ENCODE peak calls at places on chromosome 13, in eight cellular contexts. One of them, this sample, is unnamed.

GRCh38 chr13:48066310-48066989 is 28.5 kb downstream of the MED4 start:
- DNase-seq in heart left ventricle: no peak
- DNase-seq in transverse colon: no peak
- DNase-seq in prostate gland: no peak
- DNase-seq in heart right ventricle: no peak
- DNase-seq in IMR-90: peak; percentile 16
- DNase-seq in CD8-positive, alpha-beta T cell: peak; percentile 19
- DNase-seq in left lung: no peak
- DNase-seq in this sample: no peak

GRCh38 chr13:50127726-50128291 is 112.6 kb downstream of the KCNRG start:
- DNase-seq in heart left ventricle: no peak
- DNase-seq in prostate gland: no peak
- DNase-seq in IMR-90: no peak
- DNase-seq in heart right ventricle: no peak
- DNase-seq in left lung: no peak
- DNase-seq in CD8-positive, alpha-beta T cell: no peak
- DNase-seq in transverse colon: no peak
- DNase-seq in this sample: no peak

GRCh38 chr13:112715715-112716460 is 26.1 kb downstream of the ATP11A start:
- DNase-seq in transverse colon: no peak
- DNase-seq in left lung: no peak
- DNase-seq in prostate gland: no peak
- DNase-seq in CD8-positive, alpha-beta T cell: no peak
- DNase-seq in heart left ventricle: no peak
- DNase-seq in heart right ventricle: no peak
- DNase-seq in IMR-90: no peak
- DNase-seq in this sample: no peak

GRCh38 chr13:32804673-32805260 is 211.5 kb upstream of the KL start:
- DNase-seq in IMR-90: peak; percentile 51
- DNase-seq in prostate gland: no peak
- DNase-seq in heart right ventricle: no peak
- DNase-seq in CD8-positive, alpha-beta T cell: no peak
- DNase-seq in transverse colon: no peak
- DNase-seq in left lung: no peak
- DNase-seq in heart left ventricle: no peak
- DNase-seq in this sample: peak; percentile 98

GRCh38 chr13:102597029-102598015 is 536 bp downstream of the TPP2 start:
- DNase-seq in prostate gland: no peak
- DNase-seq in CD8-positive, alpha-beta T cell: peak; percentile 18
- DNase-seq in left lung: peak; percentile 88
- DNase-seq in heart right ventricle: no peak
- DNase-seq in heart left ventricle: peak; percentile 20
- DNase-seq in IMR-90: peak; percentile 52
- DNase-seq in transverse colon: peak; percentile 35
- DNase-seq in this sample: peak; percentile 35

GRCh38 chr13:98080280-98080679 is 62.6 kb upstream of the FARP1 start:
- DNase-seq in CD8-positive, alpha-beta T cell: no peak
- DNase-seq in transverse colon: no peak
- DNase-seq in IMR-90: no peak
- DNase-seq in heart left ventricle: no peak
- DNase-seq in left lung: no peak
- DNase-seq in heart right ventricle: no peak
- DNase-seq in prostate gland: no peak
- DNase-seq in this sample: no peak

GRCh38 chr13:45630791-45631190 is 15.3 kb upstream of the ERICH6B start:
- DNase-seq in prostate gland: no peak
- DNase-seq in left lung: no peak
- DNase-seq in heart left ventricle: no peak
- DNase-seq in CD8-positive, alpha-beta T cell: no peak
- DNase-seq in heart right ventricle: no peak
- DNase-seq in transverse colon: no peak
- DNase-seq in IMR-90: no peak
- DNase-seq in this sample: no peak

GRCh38 chr13:41361501-41361900 is 50.4 kb downstream of the NAA16 start:
- DNase-seq in transverse colon: no peak
- DNase-seq in prostate gland: no peak
- DNase-seq in CD8-positive, alpha-beta T cell: no peak
- DNase-seq in heart right ventricle: no peak
- DNase-seq in heart left ventricle: no peak
- DNase-seq in left lung: no peak
- DNase-seq in IMR-90: peak; percentile 19
- DNase-seq in this sample: no peak

GRCh38 chr13:29589234-29589633 is 6.3 kb downstream of the SLC7A1 start:
- DNase-seq in prostate gland: no peak
- DNase-seq in IMR-90: peak; percentile 63
- DNase-seq in heart right ventricle: no peak
- DNase-seq in CD8-positive, alpha-beta T cell: no peak
- DNase-seq in heart left ventricle: no peak
- DNase-seq in left lung: no peak
- DNase-seq in transverse colon: no peak
- DNase-seq in this sample: no peak

DNA sequence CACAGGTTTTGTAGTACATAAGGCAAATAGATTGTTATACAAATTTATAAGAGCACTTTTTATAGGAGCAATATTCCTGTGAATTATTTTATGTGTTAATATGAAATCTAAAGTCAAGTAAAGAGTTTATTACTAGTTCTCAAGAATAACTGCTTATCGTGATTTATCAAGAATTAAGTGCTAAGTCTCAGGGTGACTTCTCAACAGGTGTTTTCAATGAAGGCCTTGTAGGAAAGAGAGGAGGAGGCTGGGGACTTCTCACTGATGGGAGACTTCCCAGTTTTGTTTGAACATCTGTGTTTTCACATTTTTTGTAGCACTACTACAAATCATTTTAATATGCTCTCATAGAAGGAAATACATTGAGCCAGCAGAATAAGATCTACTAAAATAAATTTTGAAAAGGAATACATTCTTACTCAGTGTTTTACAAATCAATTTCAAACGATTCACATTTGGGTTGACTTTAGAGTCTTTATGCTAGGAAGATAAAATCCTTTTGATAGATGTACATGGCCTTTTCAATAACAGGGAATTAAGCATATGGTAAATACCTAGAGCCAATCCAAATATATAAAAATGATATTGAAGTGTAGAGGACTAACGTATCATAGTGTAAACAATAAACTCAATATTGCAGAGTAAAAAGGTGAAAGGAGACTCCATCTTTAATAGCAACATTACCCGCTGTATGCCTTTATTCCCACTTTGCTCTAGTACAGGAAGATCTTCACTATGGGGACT is 6.8 kb downstream of the PCDH17 start:
- DNase-seq in CD8-positive, alpha-beta T cell: no peak
- DNase-seq in transverse colon: no peak
- DNase-seq in heart right ventricle: no peak
- DNase-seq in IMR-90: no peak
- DNase-seq in left lung: no peak
- DNase-seq in heart left ventricle: no peak
- DNase-seq in prostate gland: no peak
- DNase-seq in this sample: no peak
- H3K4me3 ChIP-seq in CD8-positive, alpha-beta T cell: no peak overlapping the region
- H3K4me3 ChIP-seq in transverse colon: no peak overlapping the region
- H3K4me3 ChIP-seq in heart right ventricle: no peak overlapping the region
- H3K4me3 ChIP-seq in IMR-90: no peak overlapping the region
- H3K4me3 ChIP-seq in left lung: no peak overlapping the region
- H3K4me3 ChIP-seq in heart left ventricle: no peak overlapping the region
- H3K4me3 ChIP-seq in prostate gland: no peak overlapping the region
- H3K4me3 ChIP-seq in this sample: no peak overlapping the region

GRCh38 chr13:25687622-25688225 is 315.9 kb downstream of the ATP8A2 start:
- DNase-seq in IMR-90: no peak
- DNase-seq in prostate gland: peak; percentile 23
- DNase-seq in transverse colon: peak; percentile 17
- DNase-seq in left lung: no peak
- DNase-seq in heart left ventricle: peak; percentile 14
- DNase-seq in CD8-positive, alpha-beta T cell: no peak
- DNase-seq in heart right ventricle: peak; percentile 13
- DNase-seq in this sample: no peak

GRCh38 chr13:25688524-25688923 is 316.8 kb downstream of the ATP8A2 start:
- DNase-seq in prostate gland: no peak
- DNase-seq in transverse colon: no peak
- DNase-seq in CD8-positive, alpha-beta T cell: no peak
- DNase-seq in heart right ventricle: no peak
- DNase-seq in left lung: no peak
- DNase-seq in heart left ventricle: no peak
- DNase-seq in IMR-90: no peak
- DNase-seq in this sample: peak; percentile 18

GRCh38 chr13:25690582-25690981 is 318.8 kb downstream of the ATP8A2 start:
- DNase-seq in prostate gland: no peak
- DNase-seq in CD8-positive, alpha-beta T cell: no peak
- DNase-seq in transverse colon: no peak
- DNase-seq in IMR-90: no peak
- DNase-seq in left lung: no peak
- DNase-seq in heart left ventricle: no peak
- DNase-seq in heart right ventricle: no peak
- DNase-seq in this sample: no peak

GRCh38 chr13:25691654-25692053 is 319.9 kb downstream of the ATP8A2 start:
- DNase-seq in heart right ventricle: no peak
- DNase-seq in heart left ventricle: no peak
- DNase-seq in IMR-90: no peak
- DNase-seq in prostate gland: no peak
- DNase-seq in CD8-positive, alpha-beta T cell: no peak
- DNase-seq in transverse colon: no peak
- DNase-seq in left lung: no peak
- DNase-seq in this sample: no peak

GRCh38 chr13:25689539-25689938 is 317.8 kb downstream of the ATP8A2 start:
- DNase-seq in heart right ventricle: no peak
- DNase-seq in left lung: no peak
- DNase-seq in heart left ventricle: no peak
- DNase-seq in IMR-90: no peak
- DNase-seq in transverse colon: no peak
- DNase-seq in CD8-positive, alpha-beta T cell: no peak
- DNase-seq in prostate gland: no peak
- DNase-seq in this sample: no peak
- H3K9me3 ChIP-seq in heart right ventricle: no peaks in the 10 kb centered on the region
- H3K9me3 ChIP-seq in left lung: no peaks in the 10 kb centered on the region
- H3K9me3 ChIP-seq in heart left ventricle: no peaks in the 10 kb centered on the region
- H3K9me3 ChIP-seq in IMR-90: no peaks in the 10 kb centered on the region
- H3K9me3 ChIP-seq in transverse colon: no peaks in the 10 kb centered on the region
- H3K9me3 ChIP-seq in CD8-positive, alpha-beta T cell: no peaks in the 10 kb centered on the region
- H3K9me3 ChIP-seq in prostate gland: no peaks in the 10 kb centered on the region
- H3K9me3 ChIP-seq in this sample: no peaks in the 10 kb centered on the region

DNA sequence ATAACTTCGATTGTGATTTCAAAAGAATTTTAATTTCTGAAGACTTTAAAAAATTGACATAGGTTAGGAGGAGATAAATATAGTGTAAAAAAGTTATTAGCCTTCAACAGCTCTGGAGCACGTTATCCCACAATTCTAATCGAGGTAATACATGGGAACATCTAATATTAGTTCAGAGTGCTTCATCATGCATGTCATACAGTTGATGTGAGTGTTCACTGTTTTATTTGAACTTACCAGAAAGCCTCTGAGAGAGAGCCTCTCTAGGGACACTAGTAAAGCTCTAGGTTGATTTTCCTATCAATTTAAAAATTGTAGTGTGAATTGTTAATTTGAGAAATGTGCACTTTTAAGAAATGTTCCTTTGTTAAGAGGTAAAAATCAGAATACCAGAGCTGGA is 140.4 kb downstream of the LMO7 start:
- DNase-seq in IMR-90: no peak
- DNase-seq in heart left ventricle: no peak
- DNase-seq in left lung: no peak
- DNase-seq in transverse colon: no peak
- DNase-seq in CD8-positive, alpha-beta T cell: no peak
- DNase-seq in prostate gland: no peak
- DNase-seq in heart right ventricle: no peak
- DNase-seq in this sample: no peak
- H3K4me1 ChIP-seq in IMR-90: peaks cover 13% of the 10 kb centered on the region
- H3K4me1 ChIP-seq in heart left ventricle: peaks cover 3% of the 10 kb centered on the region
- H3K4me1 ChIP-seq in left lung: no peaks in the 10 kb centered on the region
- H3K4me1 ChIP-seq in transverse colon: peaks cover 9% of the 10 kb centered on the region
- H3K4me1 ChIP-seq in CD8-positive, alpha-beta T cell: no peaks in the 10 kb centered on the region
- H3K4me1 ChIP-seq in prostate gland: no peaks in the 10 kb centered on the region
- H3K4me1 ChIP-seq in heart right ventricle: peaks cover 30% of the 10 kb centered on the region
- H3K4me1 ChIP-seq in this sample: no peaks in the 10 kb centered on the region

GRCh38 chr13:77916481-77916880 is 2.1 kb downstream of the EDNRB start:
- DNase-seq in prostate gland: no peak
- DNase-seq in transverse colon: no peak
- DNase-seq in heart left ventricle: no peak
- DNase-seq in CD8-positive, alpha-beta T cell: no peak
- DNase-seq in left lung: no peak
- DNase-seq in heart right ventricle: no peak
- DNase-seq in IMR-90: no peak
- DNase-seq in this sample: no peak

GRCh38 chr13:77915676-77916075 is 3.0 kb downstream of the EDNRB start:
- DNase-seq in prostate gland: no peak
- DNase-seq in CD8-positive, alpha-beta T cell: no peak
- DNase-seq in heart left ventricle: no peak
- DNase-seq in left lung: no peak
- DNase-seq in heart right ventricle: no peak
- DNase-seq in transverse colon: no peak
- DNase-seq in IMR-90: no peak
- DNase-seq in this sample: no peak

GRCh38 chr13:77925616-77926015 is 7.0 kb upstream of the EDNRB start:
- DNase-seq in IMR-90: no peak
- DNase-seq in heart right ventricle: no peak
- DNase-seq in heart left ventricle: no peak
- DNase-seq in left lung: peak; percentile 40
- DNase-seq in CD8-positive, alpha-beta T cell: no peak
- DNase-seq in transverse colon: no peak
- DNase-seq in prostate gland: no peak
- DNase-seq in this sample: no peak

GRCh38 chr13:77918391-77919261 is at the start of gene EDNRB:
- DNase-seq in CD8-positive, alpha-beta T cell: no peak
- DNase-seq in IMR-90: peak; percentile 17
- DNase-seq in left lung: peak; percentile 88
- DNase-seq in heart right ventricle: peak; percentile 56
- DNase-seq in heart left ventricle: peak; percentile 73
- DNase-seq in prostate gland: peak; percentile 12
- DNase-seq in transverse colon: peak; percentile 18
- DNase-seq in this sample: no peak

DNA sequence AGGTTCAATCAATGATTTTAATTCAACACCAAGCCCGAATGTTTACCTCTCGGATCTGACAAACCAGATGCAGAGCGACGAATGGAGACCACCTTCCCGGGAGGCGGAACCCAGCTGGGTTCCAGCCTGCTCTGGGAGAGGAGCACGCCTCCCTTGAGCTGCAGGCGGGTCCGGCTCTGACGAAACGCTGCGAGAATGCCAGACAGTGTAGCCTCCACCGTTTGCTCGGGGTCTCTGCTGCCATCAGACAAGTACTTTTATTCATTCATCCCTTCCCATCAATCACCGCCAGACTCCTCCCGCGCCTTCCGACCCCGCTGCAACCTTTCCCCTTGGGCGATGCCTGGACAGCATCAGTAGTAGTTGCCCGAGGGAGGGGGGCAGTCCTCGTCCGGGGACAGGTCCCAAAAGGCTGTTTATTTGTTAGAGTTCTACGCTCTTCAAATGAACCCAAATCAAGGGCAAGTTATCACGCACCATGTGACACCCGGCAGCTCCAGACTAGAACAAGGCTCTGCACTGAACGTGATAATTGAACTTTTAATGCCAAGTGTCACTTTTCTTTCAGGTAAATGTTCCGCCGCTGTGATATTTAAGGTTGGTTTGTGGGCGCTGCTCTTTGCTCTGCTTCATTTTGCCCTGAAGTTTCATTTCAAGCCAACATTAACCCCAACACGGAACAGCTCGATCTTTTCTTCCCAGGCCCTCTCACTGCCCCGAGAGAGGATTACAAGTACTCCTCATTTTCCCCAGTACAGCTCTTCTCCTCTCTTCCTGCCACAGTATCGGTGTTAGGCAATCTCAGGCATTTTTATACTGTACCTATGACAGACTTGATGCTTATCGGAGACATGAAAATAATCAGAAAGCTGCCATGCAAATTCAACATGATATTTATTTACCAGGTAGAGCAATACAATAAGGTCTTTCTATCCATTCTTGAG is 992 bp upstream of the EDNRB start:
- DNase-seq in transverse colon: peak; percentile 21
- DNase-seq in heart left ventricle: peak; percentile 59
- DNase-seq in CD8-positive, alpha-beta T cell: no peak
- DNase-seq in heart right ventricle: peak; percentile 70
- DNase-seq in left lung: peak; percentile 83
- DNase-seq in prostate gland: peak; percentile 8
- DNase-seq in IMR-90: peak; percentile 15
- DNase-seq in this sample: no peak
- H3K4me3 ChIP-seq in transverse colon: peak overlapping the region; percentile 31
- H3K4me3 ChIP-seq in heart left ventricle: peak overlapping the region; percentile 68
- H3K4me3 ChIP-seq in CD8-positive, alpha-beta T cell: no peak overlapping the region
- H3K4me3 ChIP-seq in heart right ventricle: peak overlapping the region; percentile 65
- H3K4me3 ChIP-seq in left lung: peak overlapping the region; percentile 60
- H3K4me3 ChIP-seq in prostate gland: peak overlapping the region; percentile 31
- H3K4me3 ChIP-seq in IMR-90: peak overlapping the region; percentile 58
- H3K4me3 ChIP-seq in this sample: no peak overlapping the region